ENCODE peak calls at places on chromosomes 11 and 22, in four cellular contexts. R is OCI-LY7, A is IMR-90, C is PC-3. Q is an unnamed sample.

GRCh38 chr22:20536590-20537324 is 29.3 kb downstream of the MED15 start:
- DNase-seq in R (no peak), C (no peak), A (no peak), Q (no peak)

GRCh38 chr22:49847751-49848689 is 5.6 kb upstream of the ZBED4 start:
- DNase-seq in R (no peak), C (no peak), A (no peak), Q (no peak)

GRCh38 chr11:13303668-13304649 is 26.4 kb downstream of the BMAL1 start:
- DNase-seq in A (no peak), R (peak), C (no peak), Q (no peak)

GRCh38 chr22:36823177-36823839 is 6.5 kb upstream of the PVALB start:
- DNase-seq in R (no peak), C (no peak), A (peak), Q (no peak)

GRCh38 chr11:116188350-116188749 is 584.4 kb downstream of the BUD13 start:
- DNase-seq in R (no peak), C (no peak), A (no peak), Q (no peak)

GRCh38 chr22:43151251-43152000 is at the start of gene TSPO:
- DNase-seq in R (peak), A (peak), C (peak), Q (peak)

GRCh38 chr22:30425616-30426394 is at the start of gene MTFP1:
- DNase-seq in A (peak), C (peak), R (peak), Q (peak)

GRCh38 chr22:47693606-47694005 is 931.2 kb downstream of the TBC1D22A start:
- DNase-seq in A (no peak), R (no peak), C (no peak), Q (no peak)

GRCh38 chr22:18066181-18066859 is 11.5 kb upstream of the PEX26 start:
- DNase-seq in C (no peak), A (no peak), R (peak), Q (no peak)

GRCh38 chr22:27875951-27876350 is 43.1 kb downstream of the PITPNB start:
- DNase-seq in C (no peak), A (no peak), R (no peak), Q (no peak)

GRCh38 chr22:33865996-33866395 is 54.3 kb downstream of the LARGE1 start:
- DNase-seq in C (no peak), R (no peak), A (no peak), Q (no peak)
- H3K4me2 ChIP-seq in C (no peak), R (no peak), A (no peak), Q (no peak)

GRCh38 chr11:45021692-45022130 is 71.0 kb upstream of the TP53I11 start:
- DNase-seq in C (no peak), A (peak), R (no peak), Q (peak)

GRCh38 chr11:45023065-45023365 is 72.3 kb upstream of the TP53I11 start:
- DNase-seq in R (no peak), C (no peak), A (peak), Q (no peak)

GRCh38 chr11:45021001-45021400 is 70.3 kb upstream of the TP53I11 start:
- DNase-seq in C (no peak), R (peak), A (no peak), Q (peak)

GRCh38 chr11:45022294-45023064 is 71.8 kb upstream of the TP53I11 start:
- DNase-seq in A (peak), R (no peak), C (peak), Q (no peak)

DNA sequence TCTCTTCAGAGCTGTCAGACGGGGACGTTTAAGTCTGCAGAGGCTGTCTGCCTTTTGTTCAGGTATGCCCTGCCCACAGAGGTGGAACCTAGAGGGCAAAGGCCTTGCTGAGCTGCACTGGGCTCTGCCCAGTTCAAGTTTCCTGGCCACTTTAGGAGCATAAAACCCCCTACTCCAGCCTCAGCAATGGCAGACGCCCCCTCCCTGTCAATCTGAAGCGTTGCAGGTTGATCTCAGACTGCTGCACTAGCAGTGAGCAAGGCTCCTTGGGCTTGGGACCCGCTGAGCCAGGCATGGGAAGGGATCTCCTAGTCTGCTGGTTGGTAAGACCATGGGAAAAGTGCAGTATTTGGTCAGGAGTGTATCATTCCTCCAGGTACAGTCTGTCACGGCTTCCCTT is 66.6 kb upstream of the TP53I11 start:
- DNase-seq in A (no peak), C (no peak), R (no peak), Q (no peak)
- H3K4me2 ChIP-seq in A (no peak), C (no peak), R (no peak), Q (no peak)

DNA sequence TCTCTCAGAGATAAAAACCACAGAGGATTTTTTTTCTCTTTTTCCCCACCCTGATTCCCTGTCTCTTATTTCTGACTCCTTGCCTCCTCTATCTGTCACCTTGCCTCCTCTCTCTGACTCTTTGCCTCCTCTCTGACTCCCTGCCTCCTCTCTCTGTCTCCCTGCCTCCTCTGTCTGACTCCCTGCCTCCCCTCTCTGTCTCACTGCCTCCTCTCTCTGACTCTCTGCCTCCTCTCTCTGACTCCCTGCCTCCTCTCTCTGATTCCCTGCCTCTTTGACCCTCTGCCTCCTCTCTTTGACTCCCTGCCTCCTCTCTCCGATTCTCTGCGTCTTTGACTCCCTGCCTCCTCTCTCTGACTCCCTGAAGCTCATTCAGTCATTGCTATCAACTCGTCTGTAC is 3.1 kb downstream of the RASD2 start:
- DNase-seq in R (no peak), A (no peak), C (no peak), Q (no peak)
- H3K4me2 ChIP-seq in R (no peak), A (no peak), C (no peak), Q (no peak)

GRCh38 chr11:125404136-125404810 is 91.8 kb downstream of the FEZ1 start:
- DNase-seq in R (no peak), A (no peak), C (no peak), Q (no peak)
- H3K4me2 ChIP-seq in R (no peak), A (peak), C (no peak), Q (peak)

GRCh38 chr22:25282346-25282670 is 62.9 kb downstream of the CRYBB2 start:
- DNase-seq in A (no peak), C (no peak), R (no peak), Q (no peak)
- H3K4me2 ChIP-seq in A (no peak), C (no peak), R (no peak), Q (no peak)

GRCh38 chr11:640021-640706 is 3.1 kb downstream of the DRD4 start:
- DNase-seq in A (no peak), C (no peak), R (no peak), Q (no peak)
- H3K4me2 ChIP-seq in A (no peak), C (no peak), R (no peak), Q (no peak)

GRCh38 chr11:123251656-123252344 is 56.8 kb upstream of the CLMP start:
- DNase-seq in R (no peak), C (no peak), A (peak), Q (no peak)
- H3K4me2 ChIP-seq in R (no peak), C (no peak), A (peak), Q (no peak)

DNA sequence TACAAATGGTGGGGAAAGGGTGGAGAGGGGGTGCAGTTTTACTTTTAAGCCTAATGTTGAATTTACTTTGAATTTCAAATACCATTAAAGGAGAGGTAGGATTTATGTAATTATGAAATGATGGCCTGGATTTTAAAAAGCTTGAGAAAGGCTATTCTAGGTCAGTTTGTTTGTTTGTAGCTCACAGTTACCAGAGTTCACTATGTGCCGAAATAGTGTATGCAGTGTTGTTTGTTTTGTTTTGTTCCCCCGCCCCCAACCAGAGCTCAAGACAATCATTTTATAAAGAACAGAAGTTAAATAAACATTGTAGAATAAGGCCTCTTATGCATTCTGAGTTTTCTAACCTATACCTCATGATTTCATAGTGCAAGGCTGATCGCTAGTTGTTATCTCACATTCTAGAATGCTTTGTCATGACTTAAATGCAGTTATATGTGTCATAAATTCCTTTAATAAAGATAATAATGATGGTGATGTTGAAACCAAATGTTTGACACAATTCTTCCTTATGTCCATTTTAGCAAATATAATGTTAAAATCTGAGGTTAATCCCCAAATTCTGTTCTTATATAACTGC is 7.8 kb downstream of the KCNA4 start:
- DNase-seq in R (no peak), A (no peak), C (no peak), Q (no peak)
- H3K4me2 ChIP-seq in R (no peak), A (no peak), C (no peak), Q (no peak)

DNA sequence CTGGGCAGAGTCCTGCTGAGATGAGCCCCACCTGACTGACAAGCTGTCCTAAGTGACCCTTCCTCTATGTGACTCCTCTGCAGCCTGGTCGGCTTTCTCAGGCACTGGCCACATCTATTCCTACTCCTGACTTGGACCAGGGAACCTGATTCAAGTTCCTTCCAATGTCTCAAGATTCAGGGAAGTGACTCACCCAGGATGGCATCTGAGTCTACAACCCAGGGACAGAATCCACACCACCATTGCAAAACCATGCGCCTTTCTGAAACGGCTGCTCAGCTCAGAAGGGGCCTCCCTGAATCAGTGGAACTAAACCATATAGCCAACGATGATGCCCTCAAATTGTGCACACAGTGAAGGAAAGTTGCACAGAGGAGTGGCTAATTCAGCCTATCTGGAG is 63.9 kb upstream of the CSNK2A3 start:
- DNase-seq in C (peak), A (peak), R (no peak), Q (no peak)
- H3K4me2 ChIP-seq in C (peak), A (no peak), R (no peak), Q (no peak)

GRCh38 chr11:126584028-126584427 is 228.5 kb downstream of the ST3GAL4 start:
- DNase-seq in C (no peak), R (no peak), A (no peak), Q (no peak)

GRCh38 chr11:126583101-126583500 is 227.6 kb downstream of the ST3GAL4 start:
- DNase-seq in C (no peak), A (no peak), R (no peak), Q (no peak)

GRCh38 chr11:126578426-126578825 is 222.9 kb downstream of the ST3GAL4 start:
- DNase-seq in A (no peak), C (no peak), R (no peak), Q (no peak)

GRCh38 chr11:126583594-126583993 is 228.1 kb downstream of the ST3GAL4 start:
- DNase-seq in C (no peak), R (no peak), A (no peak), Q (no peak)

DNA sequence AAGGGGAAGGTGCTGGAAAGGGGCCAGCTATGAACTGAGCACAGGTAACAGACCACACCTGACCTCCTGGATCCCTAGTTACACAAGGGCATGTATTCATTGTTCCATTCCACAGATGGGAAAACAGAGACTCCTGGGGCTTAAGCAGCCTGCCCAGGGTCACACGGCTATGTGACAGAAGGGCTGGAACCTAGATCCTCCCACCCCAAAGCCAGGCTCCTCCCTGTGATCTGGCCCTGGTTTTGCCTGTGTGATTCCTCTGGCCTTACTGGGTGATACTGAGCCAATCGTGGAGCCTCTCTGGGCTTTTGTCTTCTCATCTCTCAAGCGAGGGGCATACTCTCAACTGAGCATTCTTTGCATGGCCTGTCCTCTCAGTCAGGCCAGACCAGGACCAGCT is 226.4 kb downstream of the ST3GAL4 start:
- DNase-seq in C (no peak), R (no peak), A (no peak), Q (no peak)
- H3K4me2 ChIP-seq in C (no peak), R (no peak), A (no peak), Q (no peak)